ENCODE peak calls at places on chromosomes 7 and 10, in nine cellular contexts. Y is nephron progenitor cell, U is kidney epithelial cell, O is GM12865, M is cardiac fibroblast, H is B cell, N is ovary, Q is adrenal gland, V is AG04450. W is an unnamed sample.

GRCh38 chr10:3714526-3714925 is 70.5 kb downstream of the KLF6 start:
- DNase-seq in Y (no peak), H (no peak), U (no peak), V (no peak), N (no peak), M (peak), Q (no peak), O (no peak), W (no peak)

GRCh38 chr10:128852449-128852848 is 614.6 kb upstream of the MGMT start:
- DNase-seq in Q (no peak), N (no peak), O (no peak), V (no peak), Y (no peak), M (no peak), H (no peak), U (no peak), W (no peak)

GRCh38 chr10:132471125-132471451 is 66.5 kb upstream of the INPP5A start:
- DNase-seq in M (no peak), H (no peak), V (no peak), Y (no peak), U (no peak), O (no peak), Q (no peak), N (no peak), W (no peak)

GRCh38 chr10:71191459-71192113 is 20.8 kb upstream of the UNC5B start:
- DNase-seq in M (no peak), Q (no peak), U (no peak), N (no peak), O (no peak), V (no peak), H (no peak), Y (peak), W (no peak)

GRCh38 chr10:118832242-118832651 is 77.5 kb upstream of the CACUL1 start:
- DNase-seq in U (no peak), V (no peak), Q (peak), Y (no peak), N (no peak), O (no peak), H (no peak), M (peak), W (no peak)

GRCh38 chr10:97553575-97554100 is 18.9 kb upstream of the ANKRD2 start:
- DNase-seq in M (peak), Y (peak), N (peak), O (peak), U (no peak), H (no peak), V (no peak), Q (peak), W (no peak)

GRCh38 chr7:8638076-8638475 is 204.7 kb downstream of the NXPH1 start:
- DNase-seq in M (no peak), Y (no peak), N (no peak), Q (no peak), H (no peak), O (no peak), V (no peak), U (no peak), W (no peak)

GRCh38 chr7:75045881-75046280 is 27.7 kb downstream of the RCC1L start:
- DNase-seq in Q (no peak), N (no peak), H (no peak), U (no peak), M (no peak), V (no peak), Y (no peak), O (no peak), W (no peak)

GRCh38 chr7:17158261-17158660 is 140.2 kb upstream of the AHR start:
- DNase-seq in Q (no peak), U (no peak), O (no peak), N (no peak), V (no peak), M (no peak), H (no peak), Y (no peak), W (no peak)

GRCh38 chr7:75905785-75906604 is 9.0 kb upstream of the POR start:
- DNase-seq in Q (peak), O (peak), U (peak), H (no peak), Y (peak), N (peak), M (peak), V (no peak), W (peak)

GRCh38 chr7:5619419-5620130 is 161.9 kb downstream of the RNF216 start:
- DNase-seq in Y (no peak), M (no peak), H (no peak), N (no peak), V (no peak), U (no peak), O (no peak), Q (no peak), W (no peak)

GRCh38 chr7:23533160-23533559 is 1.4 kb upstream of the TRA2A start:
- DNase-seq in Y (no peak), Q (no peak), O (no peak), N (no peak), U (no peak), H (no peak), M (no peak), V (no peak), W (no peak)

GRCh38 chr10:71998840-71999194 is 34.6 kb downstream of the CHST3 start:
- DNase-seq in U (peak), Q (peak), O (no peak), M (peak), V (no peak), Y (no peak), N (peak), H (no peak), W (peak)

GRCh38 chr7:42736931-42737330 is 174.9 kb downstream of the C7orf25 start:
- DNase-seq in N (no peak), Q (no peak), O (no peak), Y (no peak), U (no peak), M (no peak), V (no peak), H (no peak), W (no peak)

GRCh38 chr10:131090761-131091661 is 220.5 kb downstream of the TCERG1L start:
- DNase-seq in H (no peak), U (no peak), O (no peak), Y (no peak), M (no peak), V (no peak), N (no peak), Q (no peak), W (no peak)

GRCh38 chr7:70208236-70209063 is 610.2 kb downstream of the AUTS2 start:
- DNase-seq in U (no peak), N (no peak), Y (no peak), O (no peak), M (no peak), V (no peak), Q (no peak), H (no peak), W (peak)

GRCh38 chr10:62073429-62073828 is 171.9 kb downstream of the ARID5B start:
- DNase-seq in M (peak), O (no peak), Y (no peak), V (no peak), Q (no peak), H (no peak), N (no peak), U (no peak), W (no peak)

GRCh38 chr10:78337646-78338391 is 304.2 kb downstream of the RPS24 start:
- DNase-seq in O (no peak), N (no peak), V (no peak), Q (peak), M (no peak), H (no peak), U (no peak), Y (no peak), W (no peak)

GRCh38 chr10:16644146-16644545 is 122.5 kb upstream of the C1QL3 start:
- DNase-seq in Q (no peak), O (no peak), Y (no peak), U (peak), M (peak), V (peak), N (no peak), H (no peak), W (peak)

GRCh38 chr10:77087406-77087805 is 550.2 kb downstream of the KCNMA1 start:
- DNase-seq in N (no peak), Q (no peak), V (no peak), U (no peak), Y (no peak), H (no peak), M (no peak), O (no peak), W (no peak)

GRCh38 chr7:158613481-158613880 is 25.9 kb upstream of the PTPRN2 start:
- DNase-seq in O (peak), Q (no peak), U (peak), V (no peak), M (peak), N (no peak), H (no peak), Y (no peak), W (no peak)

GRCh38 chr7:164882-165660 is 27.3 kb upstream of the FAM20C start:
- DNase-seq in M (no peak), V (no peak), U (no peak), H (no peak), O (no peak), Y (no peak), Q (peak), N (no peak), W (no peak)

GRCh38 chr7:97009753-97010732 is 4.7 kb downstream of the DLX6 start:
- DNase-seq in M (no peak), H (no peak), V (no peak), O (no peak), U (no peak), N (no peak), Y (no peak), Q (no peak), W (no peak)

GRCh38 chr7:75066521-75066920 is 7.1 kb downstream of the RCC1L start:
- DNase-seq in M (no peak), H (no peak), Y (no peak), O (no peak), U (no peak), N (no peak), V (no peak), Q (no peak), W (no peak)

GRCh38 chr7:84629640-84630318 is 435.2 kb upstream of the SEMA3A start:
- DNase-seq in N (no peak), M (no peak), Y (no peak), O (no peak), Q (no peak), U (no peak), V (no peak), H (no peak), W (no peak)

GRCh38 chr7:118311121-118311803 is 86.8 kb downstream of the ANKRD7 start:
- DNase-seq in N (no peak), O (peak), M (peak), V (no peak), U (peak), Y (no peak), H (no peak), Q (no peak), W (peak)

GRCh38 chr7:5997210-5997808 is 11.5 kb downstream of the PMS2 start:
- DNase-seq in M (peak), O (peak), Y (peak), H (peak), U (no peak), Q (peak), V (peak), N (peak), W (no peak)

GRCh38 chr7:70069977-70070376 is 471.7 kb downstream of the AUTS2 start:
- DNase-seq in V (no peak), M (no peak), O (peak), U (no peak), N (no peak), Q (no peak), Y (no peak), H (no peak), W (no peak)

GRCh38 chr10:70657036-70657435 is 15.3 kb upstream of the ADAMTS14 start:
- DNase-seq in H (no peak), M (no peak), O (peak), Y (no peak), V (no peak), N (no peak), Q (no peak), U (no peak), W (no peak)

GRCh38 chr7:36301914-36302771 is 87.5 kb upstream of the ANLN start:
- DNase-seq in V (no peak), N (no peak), Q (no peak), Y (no peak), U (no peak), M (peak), H (no peak), O (no peak), W (no peak)

GRCh38 chr7:120060283-120060682 is 212.7 kb upstream of the KCND2 start:
- DNase-seq in U (no peak), V (no peak), H (no peak), O (no peak), Q (no peak), Y (no peak), N (no peak), M (peak), W (no peak)

GRCh38 chr7:40983106-40983505 is 719.8 kb downstream of the INHBA start:
- DNase-seq in H (no peak), Q (no peak), V (no peak), N (no peak), M (no peak), Y (peak), U (no peak), O (no peak), W (no peak)

GRCh38 chr7:151682831-151683614 is 163.3 kb upstream of the RHEB start:
- DNase-seq in Y (no peak), Q (no peak), O (no peak), H (no peak), M (no peak), U (no peak), V (no peak), N (no peak), W (no peak)

GRCh38 chr10:101467286-101467770 is 113.4 kb downstream of the BTRC start:
- DNase-seq in O (peak), H (peak), V (peak), Q (peak), U (peak), Y (peak), N (no peak), M (peak), W (peak)

GRCh38 chr10:14798631-14799030 is 23.9 kb upstream of the FAM107B start:
- DNase-seq in N (no peak), H (no peak), Q (no peak), O (no peak), Y (no peak), V (no peak), M (no peak), U (no peak), W (no peak)

GRCh38 chr7:136911362-136911761 is 42.9 kb downstream of the CHRM2 start:
- DNase-seq in O (no peak), M (no peak), V (no peak), N (no peak), H (no peak), Y (no peak), U (no peak), Q (no peak), W (no peak)
- TF ChIP-seq CTCF in O (no peak), M (no peak), V (no peak), N (no peak), H (no peak), Y (no peak), U (no peak), Q (no peak), W (no peak)

DNA sequence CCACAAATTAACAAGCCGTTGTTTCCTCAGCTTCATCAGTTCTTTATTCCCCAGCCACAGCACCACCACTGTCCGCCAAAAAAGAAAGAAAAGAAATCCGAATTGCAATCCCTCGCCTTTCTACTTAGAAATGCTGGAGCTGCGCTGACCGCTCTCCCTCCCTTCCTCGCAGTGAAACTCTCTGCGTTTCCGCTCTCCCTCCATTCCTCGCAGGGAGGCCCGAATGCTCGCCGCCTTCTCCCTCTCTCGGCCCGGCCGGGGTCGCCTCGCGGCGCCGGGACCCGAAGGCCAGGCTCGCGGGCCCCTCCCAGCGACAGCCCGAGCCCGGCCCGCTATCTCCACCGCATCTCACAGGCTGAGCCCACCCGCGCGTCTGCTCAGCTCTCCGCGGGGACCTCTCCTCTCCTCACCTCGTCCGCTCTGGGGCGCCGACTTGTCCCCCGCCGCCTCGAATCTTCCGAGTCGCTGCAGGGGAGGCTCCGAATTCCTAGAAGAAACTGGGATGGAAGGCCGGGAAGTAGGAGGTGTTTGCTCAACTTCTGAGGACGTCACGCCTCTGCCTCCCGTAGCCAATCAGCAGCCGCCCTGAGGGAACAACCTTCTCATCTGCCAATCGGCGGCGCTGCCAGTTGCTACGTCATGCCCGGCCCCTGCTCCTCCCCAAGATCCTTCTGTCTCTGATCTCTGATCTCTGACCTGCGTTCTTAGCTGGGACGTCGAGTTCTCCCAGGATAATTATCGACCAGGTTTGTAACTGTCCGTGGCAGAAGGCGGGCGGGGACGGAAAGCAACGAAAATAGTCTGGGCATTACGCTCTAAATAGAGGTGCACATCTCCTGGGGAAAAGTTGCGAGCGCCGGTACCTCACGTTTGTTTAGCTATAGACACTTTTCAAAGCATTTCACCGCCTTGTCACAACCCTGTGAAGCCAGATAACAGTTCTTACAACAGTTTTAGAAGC is at the start of gene AASS:
- DNase-seq in N (peak), V (peak), U (peak), M (peak), H (peak), O (peak), Q (peak), Y (peak), W (peak)
- TF ChIP-seq CTCF in N (no peak), V (no peak), U (no peak), M (no peak), H (no peak), O (no peak), Q (no peak), Y (no peak), W (peak)

DNA sequence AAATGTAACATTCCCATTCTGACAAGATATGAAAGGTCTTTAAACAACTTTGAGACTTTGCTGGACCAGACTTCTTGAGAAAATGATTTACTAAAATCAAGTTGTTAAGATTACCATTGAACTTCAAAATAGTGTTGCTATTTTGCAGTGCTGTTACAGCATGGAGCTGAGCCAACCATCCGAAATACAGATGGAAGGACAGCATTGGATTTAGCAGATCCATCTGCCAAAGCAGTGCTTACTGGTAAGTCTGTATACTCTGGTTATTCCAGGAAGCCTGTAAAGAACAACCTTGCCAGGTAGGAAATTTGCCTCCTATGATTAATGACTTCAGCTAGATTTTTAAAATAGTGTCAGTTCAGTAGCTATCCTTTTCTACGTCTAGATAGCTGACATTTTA is 18.8 kb downstream of the TNKS2 start:
- DNase-seq in V (no peak), Q (no peak), U (no peak), M (no peak), N (no peak), Y (no peak), H (no peak), O (no peak), W (no peak)
- TF ChIP-seq CTCF in V (no peak), Q (no peak), U (no peak), M (no peak), N (no peak), Y (no peak), H (no peak), O (no peak), W (no peak)

DNA sequence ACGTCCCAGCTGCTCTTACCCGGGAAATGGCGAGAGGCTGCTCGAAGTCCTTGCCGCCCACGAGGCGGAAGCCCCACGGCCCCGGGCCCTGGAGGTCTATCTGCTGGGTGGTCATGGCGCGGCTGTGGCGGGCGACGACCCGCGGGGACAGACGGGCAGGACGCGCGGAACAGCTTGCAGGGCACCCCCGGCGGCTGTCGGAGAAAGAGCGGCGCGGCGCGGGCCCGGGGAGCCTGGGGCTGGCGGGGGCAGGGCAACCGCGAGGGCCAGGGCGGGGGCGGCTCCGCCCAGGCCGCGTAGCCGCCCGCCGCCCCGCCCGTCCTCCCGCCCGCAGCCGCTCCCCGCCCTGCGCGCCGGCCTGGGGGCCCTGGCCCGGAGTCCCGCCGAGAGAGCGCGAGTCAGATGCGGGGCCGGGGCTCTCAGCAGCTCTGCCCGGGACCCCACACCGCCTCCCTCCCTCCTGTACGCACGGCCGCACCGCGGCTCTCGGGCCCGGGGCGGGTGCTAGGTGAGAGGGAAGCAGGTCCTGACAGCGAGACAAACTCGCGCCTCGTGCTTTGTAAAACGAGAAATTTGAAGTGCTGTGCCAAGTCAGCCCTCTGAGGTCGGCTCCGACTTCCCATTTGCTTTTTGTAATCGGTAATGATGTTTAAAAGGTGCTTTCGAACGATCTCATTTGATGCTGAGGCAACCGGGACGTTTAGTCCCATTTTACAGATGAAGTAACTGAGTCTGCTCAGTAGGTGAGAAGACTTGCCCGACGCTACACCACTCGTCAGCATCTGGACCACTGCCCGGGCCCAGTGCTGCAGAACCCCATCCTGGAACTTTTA is at the start of gene PDLIM1:
- DNase-seq in N (peak), H (peak), Y (peak), O (peak), M (peak), V (no peak), U (no peak), Q (peak), W (peak)
- TF ChIP-seq CTCF in N (no peak), H (peak), Y (no peak), O (no peak), M (no peak), V (peak), U (no peak), Q (no peak), W (peak)